ENCODE peak calls at places on chromosome 4, in seven cellular contexts. One of them, this sample, is unnamed.
A peak's percentile ranks its signal among the peaks of the same experiment; 100 is the strongest.

GRCh38 chr4:123361195-123361861 is 35.3 kb upstream of the SPRY1 start:
- DNase-seq in pancreas: no peak
- DNase-seq in K562: no peak
- DNase-seq in SK-N-SH: no peak
- DNase-seq in suprapubic skin: no peak
- DNase-seq in right atrium auricular region: no peak
- DNase-seq in aorta: peak; percentile 63
- DNase-seq in this sample: peak; percentile 90

GRCh38 chr4:25632135-25632534 is 23.5 kb upstream of the SLC34A2 start:
- DNase-seq in right atrium auricular region: no peak
- DNase-seq in pancreas: no peak
- DNase-seq in K562: no peak
- DNase-seq in SK-N-SH: no peak
- DNase-seq in suprapubic skin: no peak
- DNase-seq in aorta: no peak
- DNase-seq in this sample: no peak

GRCh38 chr4:42519803-42520417 is 122.6 kb downstream of the SHISA3 start:
- DNase-seq in suprapubic skin: no peak
- DNase-seq in SK-N-SH: peak; percentile 25
- DNase-seq in aorta: no peak
- DNase-seq in K562: peak; percentile 35
- DNase-seq in right atrium auricular region: no peak
- DNase-seq in pancreas: peak; percentile 9
- DNase-seq in this sample: peak; percentile 72

GRCh38 chr4:116882503-116882902 is 202.9 kb downstream of the TRAM1L1 start:
- DNase-seq in pancreas: no peak
- DNase-seq in suprapubic skin: no peak
- DNase-seq in K562: no peak
- DNase-seq in SK-N-SH: no peak
- DNase-seq in aorta: no peak
- DNase-seq in right atrium auricular region: no peak
- DNase-seq in this sample: no peak

GRCh38 chr4:175443547-175443946 is 368.5 kb downstream of the GPM6A start:
- DNase-seq in aorta: no peak
- DNase-seq in SK-N-SH: no peak
- DNase-seq in right atrium auricular region: no peak
- DNase-seq in pancreas: no peak
- DNase-seq in K562: no peak
- DNase-seq in suprapubic skin: no peak
- DNase-seq in this sample: no peak

GRCh38 chr4:103098746-103099421 is 750 bp downstream of the BDH2 start:
- DNase-seq in K562: no peak
- DNase-seq in SK-N-SH: no peak
- DNase-seq in aorta: no peak
- DNase-seq in suprapubic skin: no peak
- DNase-seq in pancreas: no peak
- DNase-seq in right atrium auricular region: no peak
- DNase-seq in this sample: peak; percentile 44

GRCh38 chr4:7034262-7035081 is 8.7 kb upstream of the TADA2B start:
- DNase-seq in aorta: peak; percentile 55
- DNase-seq in suprapubic skin: no peak
- DNase-seq in right atrium auricular region: no peak
- DNase-seq in K562: no peak
- DNase-seq in pancreas: peak; percentile 79
- DNase-seq in SK-N-SH: no peak
- DNase-seq in this sample: no peak

GRCh38 chr4:156660470-156660869 is 311.1 kb downstream of the PDGFC start:
- DNase-seq in SK-N-SH: no peak
- DNase-seq in K562: no peak
- DNase-seq in aorta: no peak
- DNase-seq in suprapubic skin: no peak
- DNase-seq in right atrium auricular region: no peak
- DNase-seq in pancreas: no peak
- DNase-seq in this sample: no peak

GRCh38 chr4:105147226-105148151 is 813 bp downstream of the TET2 start:
- DNase-seq in right atrium auricular region: no peak
- DNase-seq in suprapubic skin: no peak
- DNase-seq in pancreas: peak; percentile 3
- DNase-seq in K562: peak; percentile 26
- DNase-seq in SK-N-SH: peak; percentile 62
- DNase-seq in aorta: no peak
- DNase-seq in this sample: peak; percentile 66

GRCh38 chr4:149173241-149174013 is 642.2 kb downstream of the IQCM start:
- DNase-seq in K562: no peak
- DNase-seq in SK-N-SH: no peak
- DNase-seq in suprapubic skin: no peak
- DNase-seq in right atrium auricular region: no peak
- DNase-seq in pancreas: no peak
- DNase-seq in aorta: no peak
- DNase-seq in this sample: no peak

GRCh38 chr4:6188687-6189305 is 11.6 kb downstream of the JAKMIP1 start:
- DNase-seq in pancreas: no peak
- DNase-seq in suprapubic skin: no peak
- DNase-seq in right atrium auricular region: no peak
- DNase-seq in SK-N-SH: peak; percentile 67
- DNase-seq in aorta: no peak
- DNase-seq in K562: no peak
- DNase-seq in this sample: no peak

GRCh38 chr4:147117400-147117799 is 171.7 kb upstream of the TTC29 start:
- DNase-seq in K562: no peak
- DNase-seq in SK-N-SH: no peak
- DNase-seq in right atrium auricular region: no peak
- DNase-seq in aorta: no peak
- DNase-seq in suprapubic skin: no peak
- DNase-seq in pancreas: no peak
- DNase-seq in this sample: peak; percentile 33

GRCh38 chr4:148152868-148153630 is 289.2 kb downstream of the NR3C2 start:
- DNase-seq in aorta: no peak
- DNase-seq in suprapubic skin: no peak
- DNase-seq in K562: no peak
- DNase-seq in SK-N-SH: no peak
- DNase-seq in pancreas: no peak
- DNase-seq in right atrium auricular region: no peak
- DNase-seq in this sample: no peak

GRCh38 chr4:30714408-30715031 is 5.6 kb upstream of the PCDH7 start:
- DNase-seq in right atrium auricular region: no peak
- DNase-seq in aorta: no peak
- DNase-seq in suprapubic skin: no peak
- DNase-seq in SK-N-SH: peak; percentile 63
- DNase-seq in K562: peak; percentile 37
- DNase-seq in pancreas: no peak
- DNase-seq in this sample: peak; percentile 74

GRCh38 chr4:98996056-98996941 is 778 bp downstream of the METAP1 start:
- DNase-seq in suprapubic skin: peak; percentile 67
- DNase-seq in pancreas: no peak
- DNase-seq in right atrium auricular region: no peak
- DNase-seq in SK-N-SH: peak; percentile 35
- DNase-seq in K562: no peak
- DNase-seq in aorta: no peak
- DNase-seq in this sample: peak; percentile 49

GRCh38 chr4:123256006-123256405 is 140.6 kb upstream of the SPRY1 start:
- DNase-seq in suprapubic skin: no peak
- DNase-seq in aorta: no peak
- DNase-seq in SK-N-SH: no peak
- DNase-seq in right atrium auricular region: no peak
- DNase-seq in pancreas: no peak
- DNase-seq in K562: no peak
- DNase-seq in this sample: no peak

GRCh38 chr4:104591505-104591904 is 96.8 kb upstream of the CXXC4 start:
- DNase-seq in pancreas: peak; percentile 70
- DNase-seq in suprapubic skin: no peak
- DNase-seq in SK-N-SH: no peak
- DNase-seq in right atrium auricular region: no peak
- DNase-seq in K562: no peak
- DNase-seq in aorta: no peak
- DNase-seq in this sample: peak; percentile 44

GRCh38 chr4:2350982-2351381 is 67.5 kb downstream of the ZFYVE28 start:
- DNase-seq in aorta: no peak
- DNase-seq in K562: no peak
- DNase-seq in pancreas: no peak
- DNase-seq in suprapubic skin: peak; percentile 20
- DNase-seq in right atrium auricular region: no peak
- DNase-seq in SK-N-SH: no peak
- DNase-seq in this sample: no peak

GRCh38 chr4:4771160-4771559 is 88.3 kb upstream of the MSX1 start:
- DNase-seq in right atrium auricular region: no peak
- DNase-seq in suprapubic skin: no peak
- DNase-seq in K562: no peak
- DNase-seq in SK-N-SH: no peak
- DNase-seq in pancreas: peak; percentile 3
- DNase-seq in aorta: no peak
- DNase-seq in this sample: no peak

DNA sequence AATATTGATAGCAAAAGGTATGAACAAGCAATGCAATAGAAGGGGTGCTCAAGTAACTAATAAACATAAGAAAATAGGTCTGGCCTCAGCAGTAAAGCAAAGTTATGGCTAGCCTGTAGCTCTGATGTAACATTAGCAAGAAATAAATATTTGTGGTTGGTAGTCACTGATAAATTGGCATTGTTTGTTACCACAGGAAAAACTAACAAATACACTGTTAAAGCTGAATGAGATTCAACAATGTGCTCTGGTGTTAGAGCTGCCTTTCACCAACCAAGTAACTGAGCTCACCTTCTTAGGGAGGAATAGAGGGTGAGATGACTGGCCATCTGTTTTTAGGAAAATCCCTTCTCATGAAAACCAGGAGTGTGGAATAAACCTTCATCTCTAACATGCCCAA is 71.4 kb downstream of the AREG start:
- DNase-seq in K562: no peak
- DNase-seq in aorta: no peak
- DNase-seq in suprapubic skin: no peak
- DNase-seq in SK-N-SH: no peak
- DNase-seq in pancreas: no peak
- DNase-seq in right atrium auricular region: no peak
- DNase-seq in this sample: peak; percentile 73
- H3K27ac ChIP-seq in K562: no peak overlapping the region
- H3K27ac ChIP-seq in aorta: no peak overlapping the region
- H3K27ac ChIP-seq in suprapubic skin: no peak overlapping the region
- H3K27ac ChIP-seq in SK-N-SH: no peak overlapping the region
- H3K27ac ChIP-seq in pancreas: no peak overlapping the region
- H3K27ac ChIP-seq in right atrium auricular region: no peak overlapping the region
- H3K27ac ChIP-seq in this sample: no peak overlapping the region

GRCh38 chr4:793941-794621 is 31.8 kb downstream of the CPLX1 start:
- DNase-seq in K562: no peak
- DNase-seq in right atrium auricular region: no peak
- DNase-seq in SK-N-SH: no peak
- DNase-seq in suprapubic skin: no peak
- DNase-seq in aorta: no peak
- DNase-seq in pancreas: no peak
- DNase-seq in this sample: no peak
- H3K27ac ChIP-seq in K562: no peak overlapping the region
- H3K27ac ChIP-seq in right atrium auricular region: no peak overlapping the region
- H3K27ac ChIP-seq in SK-N-SH: no peak overlapping the region
- H3K27ac ChIP-seq in suprapubic skin: no peak overlapping the region
- H3K27ac ChIP-seq in aorta: no peak overlapping the region
- H3K27ac ChIP-seq in pancreas: no peak overlapping the region
- H3K27ac ChIP-seq in this sample: no peak overlapping the region

GRCh38 chr4:122083356-122083755 is 68.8 kb upstream of the BLTP1 start:
- DNase-seq in SK-N-SH: no peak
- DNase-seq in suprapubic skin: no peak
- DNase-seq in right atrium auricular region: no peak
- DNase-seq in aorta: no peak
- DNase-seq in K562: no peak
- DNase-seq in pancreas: no peak
- DNase-seq in this sample: no peak

GRCh38 chr4:122083971-122084370 is 68.2 kb upstream of the BLTP1 start:
- DNase-seq in right atrium auricular region: no peak
- DNase-seq in K562: no peak
- DNase-seq in aorta: no peak
- DNase-seq in SK-N-SH: no peak
- DNase-seq in pancreas: no peak
- DNase-seq in suprapubic skin: no peak
- DNase-seq in this sample: no peak

GRCh38 chr4:122091397-122091796 is 60.7 kb upstream of the BLTP1 start:
- DNase-seq in pancreas: no peak
- DNase-seq in suprapubic skin: no peak
- DNase-seq in right atrium auricular region: no peak
- DNase-seq in K562: no peak
- DNase-seq in SK-N-SH: no peak
- DNase-seq in aorta: no peak
- DNase-seq in this sample: no peak

GRCh38 chr4:122090989-122091388 is 61.1 kb upstream of the BLTP1 start:
- DNase-seq in SK-N-SH: no peak
- DNase-seq in right atrium auricular region: no peak
- DNase-seq in pancreas: no peak
- DNase-seq in suprapubic skin: no peak
- DNase-seq in K562: no peak
- DNase-seq in aorta: no peak
- DNase-seq in this sample: no peak

GRCh38 chr4:122086338-122086737 is 65.8 kb upstream of the BLTP1 start:
- DNase-seq in SK-N-SH: no peak
- DNase-seq in K562: no peak
- DNase-seq in aorta: no peak
- DNase-seq in suprapubic skin: no peak
- DNase-seq in right atrium auricular region: no peak
- DNase-seq in pancreas: no peak
- DNase-seq in this sample: peak; percentile 62
- H3K27ac ChIP-seq in SK-N-SH: no peak overlapping the region
- H3K27ac ChIP-seq in K562: no peak overlapping the region
- H3K27ac ChIP-seq in aorta: no peak overlapping the region
- H3K27ac ChIP-seq in suprapubic skin: no peak overlapping the region
- H3K27ac ChIP-seq in right atrium auricular region: no peak overlapping the region
- H3K27ac ChIP-seq in pancreas: no peak overlapping the region
- H3K27ac ChIP-seq in this sample: no peak overlapping the region

DNA sequence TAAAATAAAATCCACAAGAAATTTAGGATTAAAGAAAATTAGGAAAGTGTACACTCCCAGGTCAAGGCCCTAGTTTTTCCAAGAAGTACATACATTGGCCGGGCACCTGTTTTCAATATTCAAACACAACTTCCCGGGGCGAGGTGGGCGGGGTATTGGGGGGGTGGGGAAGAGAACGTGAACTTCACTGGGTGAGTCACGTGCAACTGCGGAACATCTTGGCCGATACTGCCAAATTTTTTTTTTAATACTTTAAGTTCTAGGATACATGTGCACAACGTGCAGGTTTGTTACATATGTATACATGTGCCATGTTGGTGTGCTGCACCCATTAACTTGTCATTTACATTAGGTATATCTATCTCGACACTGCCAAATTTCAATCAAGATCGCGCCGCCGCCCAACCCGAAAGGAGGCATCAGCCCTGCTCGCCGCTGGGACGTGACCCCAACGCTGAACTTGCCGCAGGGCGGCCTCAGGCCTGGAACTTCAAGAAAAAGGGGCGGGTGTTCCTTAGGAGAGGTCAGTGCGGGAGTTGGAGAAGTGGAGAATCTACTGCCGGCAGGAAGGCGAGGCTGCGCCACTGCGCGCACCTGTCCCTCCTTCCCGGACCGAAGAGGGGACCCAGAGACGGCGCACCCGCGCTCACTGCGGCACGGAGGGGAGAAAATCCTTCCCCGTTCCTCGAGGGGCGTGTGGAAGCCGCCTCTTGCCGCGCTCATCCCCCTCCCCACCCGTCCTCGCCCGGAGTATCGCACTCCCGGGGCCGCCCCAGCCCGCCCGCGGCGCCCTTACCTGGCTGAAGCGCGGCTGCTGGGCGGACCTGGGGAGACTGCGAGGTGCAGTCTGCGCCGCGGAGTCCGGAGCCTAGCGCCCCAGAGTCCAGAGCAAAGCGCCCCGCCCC is at the start of gene TEC:
- DNase-seq in suprapubic skin: peak; percentile 70
- DNase-seq in aorta: peak; percentile 80
- DNase-seq in K562: peak; percentile 68
- DNase-seq in right atrium auricular region: peak; percentile 63
- DNase-seq in SK-N-SH: peak; percentile 30
- DNase-seq in pancreas: peak; percentile 50
- DNase-seq in this sample: peak; percentile 60
- H3K27ac ChIP-seq in suprapubic skin: peak within 1 kb of the TSS; percentile 91
- H3K27ac ChIP-seq in aorta: peak within 1 kb of the TSS; percentile 2
- H3K27ac ChIP-seq in K562: peak within 1 kb of the TSS; percentile 92
- H3K27ac ChIP-seq in right atrium auricular region: peak within 1 kb of the TSS; percentile 84
- H3K27ac ChIP-seq in SK-N-SH: peak within 1 kb of the TSS; percentile 37
- H3K27ac ChIP-seq in pancreas: peak within 1 kb of the TSS; percentile 96
- H3K27ac ChIP-seq in this sample: peak within 1 kb of the TSS; percentile 68

This sample was measured in cardiac muscle cell.